ENCODE peak calls at places on chromosome 15, in seven cellular contexts. One of them, this sample, is unnamed.

GRCh38 chr15:44550256-44550655 is 13.3 kb downstream of the EIF3J start:
- DNase-seq in breast epithelium: no peak
- DNase-seq in GM12891: no peak
- DNase-seq in GM12892: no peak
- DNase-seq in HCT116: no peak
- DNase-seq in sigmoid colon: no peak
- DNase-seq in K562: no peak
- DNase-seq in this sample: no peak

GRCh38 chr15:52567886-52568568 is 803 bp downstream of the ARPP19 start:
- DNase-seq in GM12892: no peak
- DNase-seq in breast epithelium: no peak
- DNase-seq in K562: peak; percentile 30
- DNase-seq in HCT116: peak; percentile 8
- DNase-seq in GM12891: no peak
- DNase-seq in sigmoid colon: no peak
- DNase-seq in this sample: peak; percentile 83

GRCh38 chr15:39595621-39596221 is 14.8 kb downstream of the THBS1 start:
- DNase-seq in GM12891: no peak
- DNase-seq in K562: no peak
- DNase-seq in HCT116: no peak
- DNase-seq in breast epithelium: no peak
- DNase-seq in sigmoid colon: no peak
- DNase-seq in GM12892: no peak
- DNase-seq in this sample: no peak

GRCh38 chr15:29138260-29138659 is 131.4 kb downstream of the NSMCE3 start:
- DNase-seq in HCT116: no peak
- DNase-seq in breast epithelium: no peak
- DNase-seq in GM12892: no peak
- DNase-seq in sigmoid colon: no peak
- DNase-seq in GM12891: no peak
- DNase-seq in K562: no peak
- DNase-seq in this sample: no peak

GRCh38 chr15:60574801-60575631 is 96.1 kb upstream of the ICE2 start:
- DNase-seq in K562: no peak
- DNase-seq in sigmoid colon: no peak
- DNase-seq in HCT116: no peak
- DNase-seq in breast epithelium: no peak
- DNase-seq in GM12891: no peak
- DNase-seq in GM12892: no peak
- DNase-seq in this sample: no peak

GRCh38 chr15:63967616-63968015 is 78.7 kb downstream of the DAPK2 start:
- DNase-seq in breast epithelium: no peak
- DNase-seq in GM12892: no peak
- DNase-seq in sigmoid colon: no peak
- DNase-seq in GM12891: no peak
- DNase-seq in HCT116: no peak
- DNase-seq in K562: no peak
- DNase-seq in this sample: no peak

GRCh38 chr15:29045717-29046116 is 159.9 kb downstream of the APBA2 start:
- DNase-seq in breast epithelium: no peak
- DNase-seq in GM12892: no peak
- DNase-seq in K562: no peak
- DNase-seq in HCT116: no peak
- DNase-seq in GM12891: no peak
- DNase-seq in sigmoid colon: no peak
- DNase-seq in this sample: peak; percentile 11

GRCh38 chr15:83285284-83285978 is 967 bp upstream of the BNC1 start:
- DNase-seq in GM12892: no peak
- DNase-seq in sigmoid colon: no peak
- DNase-seq in breast epithelium: no peak
- DNase-seq in HCT116: no peak
- DNase-seq in GM12891: no peak
- DNase-seq in K562: no peak
- DNase-seq in this sample: no peak

GRCh38 chr15:51494411-51495314 is 127.9 kb downstream of the DMXL2 start:
- DNase-seq in GM12891: no peak
- DNase-seq in sigmoid colon: no peak
- DNase-seq in breast epithelium: no peak
- DNase-seq in HCT116: no peak
- DNase-seq in GM12892: no peak
- DNase-seq in K562: no peak
- DNase-seq in this sample: no peak

DNA sequence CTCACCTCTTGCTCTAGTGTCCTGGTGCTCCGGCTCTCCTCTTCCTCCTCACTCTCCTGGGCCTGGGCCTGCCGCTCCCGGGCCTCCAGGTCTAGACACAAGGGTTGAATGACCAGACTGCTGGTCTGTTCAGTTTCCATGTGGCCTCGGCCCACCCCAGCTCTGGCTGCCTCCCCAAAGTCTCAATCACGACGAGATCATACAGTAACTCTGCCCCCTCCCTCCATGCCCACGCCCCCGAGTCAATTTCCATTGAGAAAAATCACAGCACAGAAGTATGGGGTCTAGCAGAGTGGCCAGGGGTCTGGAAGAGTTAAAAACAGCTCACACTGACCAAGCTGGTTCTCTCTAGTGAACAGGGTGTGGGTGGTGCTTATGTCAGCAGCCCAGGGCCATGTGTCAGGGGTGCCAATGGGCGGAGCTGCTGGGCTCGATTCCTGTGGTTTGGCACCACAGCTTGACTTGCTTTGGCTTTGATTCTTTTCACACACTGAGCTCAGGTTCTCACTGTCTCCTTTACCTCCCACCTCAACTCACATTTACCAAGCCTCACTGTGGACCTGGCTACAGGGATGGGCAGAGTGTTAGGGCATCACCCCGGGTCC is 6.9 kb downstream of the C15orf62 start:
- DNase-seq in GM12892: no peak
- DNase-seq in GM12891: no peak
- DNase-seq in sigmoid colon: no peak
- DNase-seq in K562: no peak
- DNase-seq in HCT116: no peak
- DNase-seq in breast epithelium: peak; percentile 86
- DNase-seq in this sample: peak; percentile 79
- TF ChIP-seq POLR2AphosphoS5 in GM12892: no peak
- TF ChIP-seq POLR2AphosphoS5 in GM12891: no peak
- TF ChIP-seq POLR2AphosphoS5 in sigmoid colon: no peak
- TF ChIP-seq POLR2AphosphoS5 in K562: no peak
- TF ChIP-seq POLR2AphosphoS5 in HCT116: no peak
- TF ChIP-seq POLR2AphosphoS5 in breast epithelium: no peak
- TF ChIP-seq POLR2AphosphoS5 in this sample: no peak

GRCh38 chr15:90953947-90954711 is 555 bp upstream of the RCCD1 start:
- DNase-seq in GM12891: no peak
- DNase-seq in sigmoid colon: no peak
- DNase-seq in GM12892: no peak
- DNase-seq in K562: no peak
- DNase-seq in HCT116: no peak
- DNase-seq in breast epithelium: no peak
- DNase-seq in this sample: no peak

GRCh38 chr15:90952901-90953677 is 1.6 kb upstream of the RCCD1 start:
- DNase-seq in HCT116: no peak
- DNase-seq in breast epithelium: no peak
- DNase-seq in GM12892: no peak
- DNase-seq in sigmoid colon: no peak
- DNase-seq in GM12891: no peak
- DNase-seq in K562: no peak
- DNase-seq in this sample: no peak

GRCh38 chr15:90955911-90956310 is 1.2 kb downstream of the RCCD1 start:
- DNase-seq in breast epithelium: no peak
- DNase-seq in sigmoid colon: no peak
- DNase-seq in GM12892: no peak
- DNase-seq in GM12891: no peak
- DNase-seq in K562: no peak
- DNase-seq in HCT116: no peak
- DNase-seq in this sample: no peak

GRCh38 chr15:90956551-90957104 is 1.9 kb downstream of the RCCD1 start:
- DNase-seq in GM12892: peak; percentile 89
- DNase-seq in GM12891: peak; percentile 90
- DNase-seq in breast epithelium: peak; percentile 74
- DNase-seq in K562: peak; percentile 39
- DNase-seq in HCT116: no peak
- DNase-seq in sigmoid colon: peak; percentile 87
- DNase-seq in this sample: peak; percentile 92

DNA sequence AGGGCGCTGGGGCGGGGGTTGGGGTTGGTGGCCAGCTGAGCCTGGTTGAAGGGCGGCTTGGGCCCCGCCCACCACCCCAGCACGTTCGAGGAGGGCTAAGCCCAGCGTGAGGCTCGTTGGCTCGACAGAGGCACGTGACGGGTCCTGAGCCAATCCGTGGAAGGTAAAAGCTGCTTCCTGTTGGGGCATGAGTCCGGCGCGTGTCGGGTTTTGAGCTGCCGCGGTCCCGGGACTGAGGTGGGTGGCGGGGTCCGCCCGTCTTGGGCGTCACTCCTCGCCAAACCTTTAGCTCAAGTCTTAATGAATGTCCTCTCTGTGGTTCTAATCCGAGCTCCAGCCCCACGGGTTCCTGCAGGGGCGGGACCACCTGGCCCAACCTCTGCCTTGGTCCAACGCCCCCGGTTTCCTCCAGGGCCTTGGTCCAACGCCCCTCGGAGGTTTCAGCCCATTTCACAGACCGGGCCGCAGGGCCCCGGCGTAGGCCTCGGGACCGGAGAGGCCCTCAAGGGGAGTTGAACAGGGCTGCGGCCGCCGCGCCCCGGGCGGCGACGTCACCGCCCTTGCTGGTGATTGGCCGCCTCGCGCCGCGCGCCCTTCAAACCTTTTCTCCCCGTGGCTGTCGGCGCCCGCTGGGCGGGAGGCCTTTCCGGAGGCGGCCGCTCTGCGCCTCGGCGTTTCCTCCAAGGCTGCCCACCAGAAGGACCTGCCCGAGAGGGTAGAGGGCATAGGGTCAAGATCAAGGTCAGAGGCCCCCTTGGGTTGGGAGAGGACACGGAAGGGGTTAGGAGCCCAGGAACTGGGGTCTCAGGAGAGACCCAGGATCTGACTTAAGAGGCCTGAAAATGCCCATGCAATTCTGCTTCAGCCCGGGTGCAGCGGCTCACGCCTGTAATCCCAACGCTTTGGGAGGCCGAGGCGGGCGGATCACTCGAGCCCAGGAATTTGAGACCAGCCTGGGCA is at the start of gene RCCD1:
- DNase-seq in HCT116: peak; percentile 92
- DNase-seq in K562: peak; percentile 97
- DNase-seq in GM12891: peak; percentile 99
- DNase-seq in breast epithelium: peak; percentile 95
- DNase-seq in GM12892: peak; percentile 100
- DNase-seq in sigmoid colon: peak; percentile 99
- DNase-seq in this sample: peak; percentile 100
- TF ChIP-seq POLR2A in HCT116: peak; percentile 84
- TF ChIP-seq POLR2A in K562: peak; percentile 93
- TF ChIP-seq POLR2A in GM12891: peak; percentile 84
- TF ChIP-seq POLR2A in breast epithelium: peak; percentile 31
- TF ChIP-seq POLR2A in GM12892: peak; percentile 86
- TF ChIP-seq POLR2A in sigmoid colon: peak; percentile 17
- TF ChIP-seq POLR2A in this sample: no peak

GRCh38 chr15:58148633-58149032 is 10.5 kb downstream of the AQP9 start:
- DNase-seq in GM12891: no peak
- DNase-seq in sigmoid colon: no peak
- DNase-seq in K562: no peak
- DNase-seq in GM12892: no peak
- DNase-seq in breast epithelium: no peak
- DNase-seq in HCT116: no peak
- DNase-seq in this sample: no peak

GRCh38 chr15:58148120-58148519 is 9.9 kb downstream of the AQP9 start:
- DNase-seq in GM12892: no peak
- DNase-seq in sigmoid colon: no peak
- DNase-seq in K562: no peak
- DNase-seq in GM12891: no peak
- DNase-seq in breast epithelium: no peak
- DNase-seq in HCT116: no peak
- DNase-seq in this sample: no peak

GRCh38 chr15:58147151-58147550 is 9.0 kb downstream of the AQP9 start:
- DNase-seq in HCT116: no peak
- DNase-seq in sigmoid colon: no peak
- DNase-seq in GM12892: no peak
- DNase-seq in K562: no peak
- DNase-seq in GM12891: no peak
- DNase-seq in breast epithelium: no peak
- DNase-seq in this sample: no peak

GRCh38 chr15:58142827-58143226 is 4.6 kb downstream of the AQP9 start:
- DNase-seq in GM12891: no peak
- DNase-seq in GM12892: no peak
- DNase-seq in K562: no peak
- DNase-seq in breast epithelium: no peak
- DNase-seq in sigmoid colon: no peak
- DNase-seq in HCT116: no peak
- DNase-seq in this sample: no peak

DNA sequence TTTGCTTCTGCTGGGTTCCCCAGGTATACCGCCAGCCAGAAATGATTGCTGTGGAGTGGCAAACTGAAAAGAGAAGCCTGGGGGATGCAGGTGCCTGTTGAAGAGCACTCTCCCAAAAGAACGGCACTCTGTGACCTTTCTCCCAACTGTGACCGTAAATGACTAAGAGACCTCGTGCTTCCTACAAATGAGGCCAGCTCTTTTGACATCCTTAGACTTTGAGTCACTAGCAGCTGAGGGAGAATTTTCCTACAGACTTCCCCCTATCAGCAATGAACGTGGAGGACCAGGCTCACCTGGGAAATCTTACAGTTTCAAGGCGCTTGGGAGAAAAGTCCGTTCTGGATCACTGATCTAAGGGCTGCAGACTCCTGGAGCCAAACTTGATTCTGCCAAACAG is 8.6 kb downstream of the AQP9 start:
- DNase-seq in GM12892: no peak
- DNase-seq in breast epithelium: no peak
- DNase-seq in GM12891: no peak
- DNase-seq in K562: no peak
- DNase-seq in HCT116: no peak
- DNase-seq in sigmoid colon: no peak
- DNase-seq in this sample: no peak
- TF ChIP-seq POLR2AphosphoS5 in GM12892: no peak
- TF ChIP-seq POLR2AphosphoS5 in breast epithelium: no peak
- TF ChIP-seq POLR2AphosphoS5 in GM12891: no peak
- TF ChIP-seq POLR2AphosphoS5 in K562: no peak
- TF ChIP-seq POLR2AphosphoS5 in HCT116: no peak
- TF ChIP-seq POLR2AphosphoS5 in sigmoid colon: peak; percentile 17
- TF ChIP-seq POLR2AphosphoS5 in this sample: no peak

DNA sequence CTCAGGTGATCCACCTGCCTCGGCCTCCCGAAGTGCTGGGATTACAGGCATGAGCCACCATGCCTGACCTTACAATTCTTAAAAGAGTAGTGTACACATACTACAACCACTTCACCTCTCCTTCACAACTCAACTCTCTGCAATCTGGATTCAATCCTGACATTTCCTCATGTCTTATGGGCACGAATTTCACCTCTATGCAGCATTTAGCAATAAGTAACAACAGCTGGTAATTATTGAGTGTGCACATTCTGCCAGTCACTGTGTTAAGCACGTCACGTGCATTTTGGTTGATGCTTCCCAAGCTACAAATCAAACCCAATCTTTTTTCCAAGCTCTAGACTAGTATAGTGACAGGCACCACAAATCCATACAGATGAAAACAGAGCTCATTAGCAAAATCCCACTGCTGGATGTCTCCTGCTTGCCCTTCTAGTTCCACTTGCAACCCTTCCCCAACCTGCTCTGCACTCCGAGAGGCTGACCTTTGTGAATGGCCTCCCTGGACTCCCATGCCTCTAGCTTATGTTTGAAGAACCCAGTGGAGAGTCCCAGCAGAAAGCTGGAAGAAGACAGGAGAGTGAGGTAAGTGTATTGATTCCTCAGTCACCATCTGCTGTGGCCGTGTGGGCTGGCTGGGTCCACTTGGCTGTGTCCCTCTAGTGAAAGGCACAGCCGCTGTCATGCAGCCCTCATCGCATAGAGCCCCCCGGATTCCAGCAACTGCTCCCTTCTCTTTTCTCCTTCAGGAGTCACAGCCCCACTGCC is 176.5 kb downstream of the MEX3B start:
- DNase-seq in GM12891: no peak
- DNase-seq in sigmoid colon: no peak
- DNase-seq in HCT116: no peak
- DNase-seq in GM12892: no peak
- DNase-seq in breast epithelium: no peak
- DNase-seq in K562: no peak
- DNase-seq in this sample: no peak
- TF ChIP-seq POLR2A in GM12891: no peak
- TF ChIP-seq POLR2A in sigmoid colon: no peak
- TF ChIP-seq POLR2A in HCT116: no peak
- TF ChIP-seq POLR2A in GM12892: no peak
- TF ChIP-seq POLR2A in breast epithelium: no peak
- TF ChIP-seq POLR2A in K562: no peak
- TF ChIP-seq POLR2A in this sample: no peak